ENCODE peak calls at places on chromosomes 7 and 10, in five cellular contexts. Q is mammary epithelial cell, A is psoas muscle, C is cardiac muscle cell, D is gastrocnemius medialis. N is an unnamed sample.

GRCh38 chr10:71957546-71958275 is 6.5 kb upstream of the CHST3 start:
- DNase-seq in D (no peak), A (no peak), Q (no peak), C (no peak), N (no peak)

GRCh38 chr7:140525741-140526140 is 46.4 kb upstream of the MKRN1 start:
- DNase-seq in C (no peak), A (no peak), Q (peak; percentile 83), D (no peak), N (peak; percentile 48)

GRCh38 chr7:103573479-103574058 is 127.6 kb upstream of the SLC26A5 start:
- DNase-seq in Q (peak; percentile 15), A (no peak), C (peak; percentile 32), D (no peak), N (peak; percentile 50)

GRCh38 chr10:14837756-14838581 is at the start of the genes CDNF, HSPA14 and MSANTD7:
- DNase-seq in C (peak; percentile 100), A (peak; percentile 99), Q (peak; percentile 99), D (peak; percentile 99), N (peak; percentile 98)

GRCh38 chr7:150842716-150843115 is 9.6 kb upstream of the AOC1 start:
- DNase-seq in Q (no peak), C (no peak), A (no peak), D (no peak), N (no peak)

GRCh38 chr10:4810093-4810492 is 15.9 kb upstream of the AKR1E2 start:
- DNase-seq in A (no peak), C (no peak), Q (no peak), D (no peak), N (no peak)

GRCh38 chr7:37916017-37916672 is 472 bp downstream of the SFRP4 start:
- DNase-seq in D (no peak), A (peak; percentile 29), Q (peak; percentile 14), C (no peak), N (no peak)

GRCh38 chr7:1899201-1899600 is 229.1 kb downstream of the ELFN1 start:
- DNase-seq in C (no peak), D (no peak), A (peak; percentile 59), Q (no peak), N (no peak)

GRCh38 chr7:12715372-12716133 is 28.1 kb downstream of the ARL4A start:
- DNase-seq in Q (peak; percentile 93), D (peak; percentile 76), A (peak; percentile 67), C (peak; percentile 24), N (peak; percentile 93)

GRCh38 chr10:63210611-63211196 is 77.6 kb downstream of the NRBF2 start:
- DNase-seq in C (no peak), Q (no peak), D (no peak), A (no peak), N (no peak)

GRCh38 chr10:133006806-133007205 is 64.4 kb upstream of the CFAP46 start:
- DNase-seq in Q (no peak), A (no peak), D (no peak), C (no peak), N (no peak)

GRCh38 chr7:131370523-131370968 is 42.9 kb downstream of the MKLN1 start:
- DNase-seq in D (no peak), C (no peak), Q (peak; percentile 37), A (no peak), N (peak; percentile 29)

DNA sequence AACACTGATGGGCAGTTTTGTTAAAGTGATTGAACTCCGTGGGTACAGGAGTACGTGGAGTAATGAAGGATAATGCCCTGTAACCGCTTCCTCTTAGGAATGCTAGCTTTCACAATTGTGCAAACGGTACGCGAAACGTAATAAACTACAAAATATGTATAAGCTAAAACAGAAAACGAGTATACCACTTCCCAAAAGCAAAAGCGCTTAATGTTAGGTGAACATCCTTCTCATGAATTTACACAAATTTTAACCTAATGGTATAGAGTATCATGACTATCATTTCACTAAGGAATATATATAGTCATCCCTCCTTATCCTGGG is 395 bp upstream of the ZNF25 start:
- DNase-seq in D (no peak), C (no peak), A (no peak), Q (no peak), N (no peak)
- TF ChIP-seq CTCF in D (no peak), C (no peak), A (no peak), Q (no peak), N (no peak)

DNA sequence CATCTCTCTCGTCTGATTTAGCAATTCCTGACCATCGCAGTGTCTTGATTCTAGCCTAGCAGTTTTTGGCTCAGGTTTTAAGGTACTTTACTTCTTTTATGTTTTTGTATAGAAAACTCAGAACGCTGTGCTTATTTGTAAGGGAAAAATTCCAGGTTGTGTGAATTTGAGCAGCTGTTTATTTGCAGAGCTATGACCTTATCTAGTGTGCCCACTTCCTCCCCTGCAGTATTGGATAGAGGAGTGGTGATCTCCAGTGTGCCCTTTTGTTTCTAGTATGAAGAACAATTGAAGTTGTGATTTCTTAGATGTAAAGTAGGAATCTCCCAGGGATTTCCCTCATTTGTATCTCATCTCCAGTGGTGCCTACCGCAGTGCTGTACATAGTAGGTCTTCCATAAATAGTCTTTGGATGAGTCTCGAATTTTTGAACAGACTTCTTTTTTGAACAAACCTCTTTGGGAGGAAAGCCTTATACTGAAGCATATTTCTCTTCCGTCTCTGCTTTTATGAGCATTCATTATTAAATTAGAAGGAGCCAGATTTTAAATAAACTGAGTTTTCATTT is 40.0 kb downstream of the GARS1 start:
- DNase-seq in A (no peak), C (no peak), D (no peak), Q (no peak), N (no peak)
- H3K36me3 ChIP-seq in A (peaks cover 17% of the 10 kb centered on the region), C (peaks cover 37% of the 10 kb centered on the region), D (no peaks in the 10 kb centered on the region), Q (peaks cover 53% of the 10 kb centered on the region), N (peaks cover 27% of the 10 kb centered on the region)

DNA sequence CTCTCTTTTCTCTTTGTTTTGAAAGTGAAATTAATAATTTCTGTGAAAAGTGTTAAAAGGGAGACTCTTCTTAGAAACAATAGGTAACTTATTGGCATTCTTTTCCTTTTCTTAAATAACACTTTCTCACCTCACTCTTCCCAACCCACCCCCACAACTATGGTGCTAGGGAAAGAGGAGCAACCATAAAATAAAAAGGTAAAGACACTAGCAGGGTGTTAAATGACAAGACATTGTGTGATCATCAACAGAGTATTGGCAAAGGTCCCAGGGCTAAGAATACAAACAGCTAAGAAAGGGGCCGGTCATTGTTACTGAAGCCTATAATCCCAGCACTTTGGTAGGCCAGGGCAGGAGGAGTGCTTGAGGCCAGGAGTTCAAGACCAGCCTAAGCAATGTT is 183.7 kb downstream of the NEBL start:
- DNase-seq in C (no peak), D (no peak), A (no peak), Q (no peak), N (no peak)
- H3K4me3 ChIP-seq in C (no peak overlapping the region), D (no peak overlapping the region), A (no peak overlapping the region), Q (no peak overlapping the region), N (no peak overlapping the region)

DNA sequence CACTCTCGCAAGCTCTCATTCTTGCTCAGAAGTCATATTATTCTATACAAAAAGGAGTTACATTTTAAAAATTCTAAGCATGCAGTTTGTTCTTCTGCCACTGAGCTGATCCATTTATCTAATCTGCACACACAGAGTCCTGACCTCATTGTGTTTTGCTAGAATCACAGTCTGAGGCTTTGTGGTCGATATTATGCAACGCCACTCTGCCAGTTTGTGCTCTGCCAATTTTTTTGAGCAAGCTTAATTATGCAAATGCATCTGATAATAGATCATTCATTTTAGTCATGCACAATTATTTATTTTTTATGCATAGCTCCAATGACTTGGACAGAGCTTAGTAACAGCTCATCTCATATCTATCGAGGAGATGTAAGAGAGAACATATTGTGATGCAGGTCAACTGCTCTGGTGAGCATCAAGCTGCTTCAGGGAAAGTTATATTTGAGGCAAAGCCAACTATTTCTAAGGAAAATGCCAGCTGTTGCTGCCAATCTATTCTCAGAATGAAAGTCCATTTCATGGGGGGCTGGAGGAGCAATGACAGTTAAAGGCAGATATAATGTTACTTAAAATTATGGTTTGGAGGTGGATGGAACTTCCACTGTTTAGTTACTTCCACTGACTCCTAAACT is 424.7 kb downstream of the KIF20B start:
- DNase-seq in D (no peak), C (no peak), Q (peak; percentile 77), A (no peak), N (no peak)
- TF ChIP-seq CTCF in D (no peak), C (peak; percentile 24), Q (peak; percentile 20), A (no peak), N (no peak)

GRCh38 chr7:66883716-66884115 is 37.3 kb upstream of the TMEM248 start:
- DNase-seq in A (no peak), C (no peak), Q (peak; percentile 65), D (no peak), N (peak; percentile 79)

GRCh38 chr7:66877577-66878300 is 43.3 kb upstream of the TMEM248 start:
- DNase-seq in Q (no peak), A (no peak), C (no peak), D (no peak), N (no peak)

GRCh38 chr7:66880009-66880554 is 40.9 kb upstream of the TMEM248 start:
- DNase-seq in Q (no peak), C (peak; percentile 5), A (no peak), D (no peak), N (peak; percentile 55)
- H3K36me3 ChIP-seq in Q (no peaks in the 10 kb centered on the region), C (peaks cover 4% of the 10 kb centered on the region), A (no peaks in the 10 kb centered on the region), D (no peaks in the 10 kb centered on the region), N (no peaks in the 10 kb centered on the region)

GRCh38 chr7:44616545-44616944 is 10.1 kb downstream of the OGDH start:
- DNase-seq in A (no peak), Q (no peak), D (no peak), C (no peak), N (no peak)

GRCh38 chr7:44618754-44619153 is 12.3 kb downstream of the OGDH start:
- DNase-seq in Q (peak; percentile 86), A (no peak), C (no peak), D (no peak), N (peak; percentile 89)

GRCh38 chr7:44615793-44616192 is 9.4 kb downstream of the OGDH start:
- DNase-seq in D (no peak), Q (no peak), A (no peak), C (no peak), N (no peak)

GRCh38 chr7:44618045-44618444 is 11.6 kb downstream of the OGDH start:
- DNase-seq in A (no peak), C (no peak), Q (no peak), D (no peak), N (no peak)

DNA sequence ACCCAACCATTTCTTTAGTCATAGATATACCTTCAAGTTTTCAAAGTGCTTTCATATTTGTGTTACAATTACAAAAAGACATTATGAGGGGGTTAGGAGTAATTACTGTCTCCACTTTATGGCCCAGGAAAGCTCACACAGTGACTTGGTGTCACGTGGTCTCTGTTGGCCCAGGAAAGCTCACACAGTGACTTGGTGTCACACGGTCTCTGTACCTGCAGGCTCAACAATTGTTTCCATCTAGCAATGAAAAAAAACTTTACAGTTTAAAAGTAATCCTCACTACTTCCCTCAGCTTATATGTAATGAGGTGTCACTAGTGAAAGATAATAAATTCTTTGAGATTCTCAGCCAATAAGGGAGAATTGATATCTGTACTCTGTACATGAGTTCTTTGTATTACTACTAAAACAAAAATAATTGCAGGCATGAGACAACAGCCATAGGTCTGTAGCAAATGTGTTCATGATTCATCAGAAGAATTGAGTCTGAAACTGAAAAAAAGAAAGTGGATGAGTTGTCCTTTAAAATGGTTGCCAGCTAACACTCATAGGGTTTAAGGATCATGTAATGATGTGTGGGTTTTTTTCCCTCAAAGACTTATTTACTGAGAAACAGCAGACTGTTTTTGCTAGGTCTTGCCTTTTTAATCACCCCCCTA is 10.9 kb downstream of the OGDH start:
- DNase-seq in Q (peak; percentile 70), C (no peak), A (no peak), D (no peak), N (peak; percentile 84)
- H3K4me3 ChIP-seq in Q (no peak overlapping the region), C (no peak overlapping the region), A (no peak overlapping the region), D (no peak overlapping the region), N (no peak overlapping the region)